ENCODE peak calls at places on chromosome 16, in five cellular contexts. U is heart left ventricle, E is prostate gland, T is sigmoid colon, I is Peyer's patch. G is an unnamed sample.

GRCh38 chr16:16059895-16060590 is 110.6 kb downstream of the ABCC1 start:
- DNase-seq in E (no peak), I (no peak), T (no peak), U (no peak), G (no peak)

GRCh38 chr16:22646948-22647556 is 136.4 kb downstream of the NPIPB5 start:
- DNase-seq in E (no peak), T (no peak), U (no peak), I (no peak), G (no peak)

GRCh38 chr16:11423315-11424117 is 78.3 kb downstream of the RMI2 start:
- DNase-seq in I (no peak), E (no peak), U (no peak), T (no peak), G (no peak)

GRCh38 chr16:86818701-86819522 is 240.6 kb downstream of the FOXL1 start:
- DNase-seq in T (no peak), U (no peak), E (no peak), I (no peak), G (no peak)

GRCh38 chr16:85569615-85570212 is 43.4 kb upstream of the GSE1 start:
- DNase-seq in I (peak; percentile 77), U (no peak), T (no peak), E (no peak), G (no peak)

GRCh38 chr16:68093816-68094613 is 8.8 kb downstream of the NFATC3 start:
- DNase-seq in U (no peak), I (no peak), E (no peak), T (no peak), G (no peak)

GRCh38 chr16:29675811-29676643 is 3.0 kb upstream of the QPRT start:
- DNase-seq in T (no peak), E (no peak), U (no peak), I (no peak), G (no peak)

GRCh38 chr16:4465977-4466779 is 8.2 kb downstream of the NMRAL1 start:
- DNase-seq in U (peak; percentile 80), T (no peak), I (peak; percentile 75), E (no peak), G (no peak)

GRCh38 chr16:17459903-17460521 is 10.7 kb downstream of the XYLT1 start:
- DNase-seq in I (peak; percentile 78), U (no peak), T (no peak), E (no peak), G (no peak)

GRCh38 chr16:20874088-20874581 is 26.0 kb downstream of the DCUN1D3 start:
- DNase-seq in U (no peak), E (no peak), T (no peak), I (no peak), G (no peak)

GRCh38 chr16:74724820-74725549 is 24.3 kb upstream of the MLKL start:
- DNase-seq in E (no peak), I (peak; percentile 43), T (no peak), U (no peak), G (peak; percentile 44)

GRCh38 chr16:10080031-10080772 is 102.0 kb downstream of the GRIN2A start:
- DNase-seq in E (peak; percentile 57), U (peak; percentile 66), T (peak; percentile 73), I (no peak), G (no peak)

GRCh38 chr16:23876256-23876896 is 40.6 kb downstream of the PRKCB start:
- DNase-seq in T (no peak), U (no peak), E (no peak), I (no peak), G (no peak)

GRCh38 chr16:14289692-14290340 is 218.7 kb downstream of the MRTFB start:
- DNase-seq in U (no peak), I (no peak), T (no peak), E (no peak), G (no peak)

GRCh38 chr16:56354016-56354415 is 71.3 kb downstream of the AMFR start:
- DNase-seq in I (no peak), E (no peak), T (peak; percentile 53), U (peak; percentile 54), G (no peak)

GRCh38 chr16:1724491-1724890 is 18.5 kb downstream of the MAPK8IP3 start:
- DNase-seq in U (no peak), I (no peak), E (no peak), T (peak; percentile 61), G (no peak)

GRCh38 chr16:24989417-24989978 is 25.7 kb downstream of the ARHGAP17 start:
- DNase-seq in T (no peak), U (no peak), I (no peak), E (no peak), G (no peak)

GRCh38 chr16:82882982-82883863 is 256.5 kb downstream of the CDH13 start:
- DNase-seq in E (no peak), T (no peak), U (no peak), I (peak; percentile 50), G (no peak)

GRCh38 chr16:77406680-77407079 is 28.2 kb downstream of the ADAMTS18 start:
- DNase-seq in U (no peak), I (no peak), E (no peak), T (no peak), G (no peak)

GRCh38 chr16:17817260-17817659 is 346.5 kb upstream of the XYLT1 start:
- DNase-seq in E (no peak), T (no peak), U (no peak), I (no peak), G (no peak)

GRCh38 chr16:11310997-11311561 is 29.9 kb upstream of the PRM1 start:
- DNase-seq in T (no peak), U (no peak), I (peak; percentile 82), E (no peak), G (no peak)

GRCh38 chr16:75229172-75230031 is 10.6 kb downstream of the CTRB1 start:
- DNase-seq in E (no peak), T (no peak), I (no peak), U (no peak), G (no peak)

GRCh38 chr16:70250748-70251650 is 741 bp downstream of the EXOSC6 start:
- DNase-seq in T (no peak), I (peak; percentile 60), E (peak; percentile 29), U (peak; percentile 68), G (no peak)

GRCh38 chr16:70254095-70254964 is 2.6 kb upstream of the EXOSC6 start:
- DNase-seq in U (no peak), T (no peak), E (no peak), I (no peak), G (no peak)

GRCh38 chr16:70251651-70252354 is at the start of gene EXOSC6:
- DNase-seq in E (peak; percentile 90), U (peak; percentile 96), T (peak; percentile 94), I (peak; percentile 96), G (peak; percentile 69)

GRCh38 chr16:70253291-70254094 is 1.8 kb upstream of the EXOSC6 start:
- DNase-seq in T (no peak), I (peak; percentile 66), U (no peak), E (no peak), G (no peak)

DNA sequence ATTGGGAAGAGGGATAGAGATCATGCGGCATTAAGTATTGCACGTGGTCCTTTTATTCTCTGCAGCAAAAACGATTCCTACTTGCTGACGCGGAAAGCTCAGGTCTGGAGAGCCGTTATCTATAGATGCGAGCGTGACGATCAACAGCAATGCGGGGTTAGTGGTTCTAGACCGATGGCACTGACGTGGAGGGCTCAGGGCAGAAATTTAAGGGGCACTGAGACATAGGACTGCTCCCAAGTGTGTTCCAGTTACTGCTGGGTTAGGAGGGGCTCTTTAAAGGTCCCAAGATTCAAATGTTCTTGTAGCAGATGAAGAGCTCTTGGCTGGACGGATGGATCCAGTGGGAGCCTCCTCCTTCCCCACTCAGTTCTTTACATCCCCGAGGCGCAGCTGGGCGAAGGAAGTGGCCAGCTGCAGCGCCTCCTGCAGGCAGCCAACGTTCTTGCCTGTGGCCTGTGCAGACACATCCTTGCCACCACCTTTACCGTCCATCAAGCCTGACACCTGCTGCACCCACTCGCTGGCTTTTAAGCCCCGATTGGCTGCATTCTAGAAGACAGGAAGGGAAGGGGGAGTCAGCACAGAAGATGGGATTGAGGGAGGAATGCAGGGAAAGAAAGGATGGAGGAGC is 732 bp upstream of the EXOSC6 start:
- DNase-seq in I (no peak), T (no peak), E (no peak), U (no peak), G (no peak)
- TF ChIP-seq CTCF in I (peak; percentile 4), T (no peak), E (no peak), U (no peak), G (peak; percentile 56)

DNA sequence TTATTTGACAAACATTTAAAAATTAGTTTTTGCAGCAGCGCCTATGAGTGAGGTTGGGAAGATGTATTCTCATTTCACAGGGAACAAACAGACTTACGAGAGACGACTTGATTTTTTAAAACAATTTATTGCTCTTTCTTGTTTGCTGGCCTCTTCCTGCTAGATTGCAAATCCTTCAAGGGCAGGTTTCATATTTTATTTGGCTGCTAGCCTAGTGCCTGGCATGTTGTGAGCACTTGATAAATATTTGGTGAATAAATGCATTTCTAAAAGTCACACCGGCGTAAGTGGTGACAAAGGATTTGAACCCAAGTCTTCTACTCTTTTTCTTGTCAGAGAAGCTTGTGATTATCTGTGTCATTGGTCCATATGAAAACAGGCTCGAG is 1.4 kb downstream of the WWP2 start:
- DNase-seq in I (no peak), T (no peak), E (peak; percentile 39), U (no peak), G (no peak)
- TF ChIP-seq CTCF in I (no peak), T (no peak), E (no peak), U (no peak), G (no peak)

DNA sequence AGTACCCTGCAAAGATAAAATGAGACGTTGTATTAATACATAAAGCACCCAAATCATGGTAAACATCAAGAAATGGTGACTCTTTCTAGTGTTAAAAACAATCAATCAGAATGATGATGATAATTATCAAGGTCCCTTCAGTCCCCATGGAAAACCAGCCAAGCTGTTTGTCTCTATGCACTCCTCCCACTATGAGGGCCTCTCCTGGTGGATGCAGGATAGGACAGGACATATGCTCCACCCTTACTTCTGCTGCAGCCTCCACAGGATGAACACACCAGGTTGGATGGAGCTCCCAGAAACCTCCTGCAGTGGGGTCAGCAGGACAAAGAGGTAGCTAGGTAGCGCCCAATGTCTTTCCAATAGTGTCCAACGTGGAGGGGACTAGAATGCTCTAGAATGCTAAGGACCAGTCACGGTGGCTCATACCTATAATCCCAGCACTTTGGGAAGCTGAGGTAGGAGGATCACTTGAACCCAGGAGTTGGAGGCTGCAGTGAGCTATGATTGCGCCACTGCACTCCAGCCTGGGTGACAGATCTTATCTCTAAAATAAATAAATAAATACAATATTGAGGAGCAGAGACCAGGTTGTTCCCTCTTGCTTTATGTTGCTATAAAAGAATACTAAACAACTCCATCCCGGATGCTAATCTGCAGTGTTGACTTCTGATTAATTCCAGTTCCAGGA is 9.9 kb upstream of the KDM8 start:
- DNase-seq in T (no peak), U (no peak), I (no peak), E (no peak), G (no peak)
- TF ChIP-seq CTCF in T (no peak), U (no peak), I (peak; percentile 20), E (no peak), G (peak; percentile 15)

DNA sequence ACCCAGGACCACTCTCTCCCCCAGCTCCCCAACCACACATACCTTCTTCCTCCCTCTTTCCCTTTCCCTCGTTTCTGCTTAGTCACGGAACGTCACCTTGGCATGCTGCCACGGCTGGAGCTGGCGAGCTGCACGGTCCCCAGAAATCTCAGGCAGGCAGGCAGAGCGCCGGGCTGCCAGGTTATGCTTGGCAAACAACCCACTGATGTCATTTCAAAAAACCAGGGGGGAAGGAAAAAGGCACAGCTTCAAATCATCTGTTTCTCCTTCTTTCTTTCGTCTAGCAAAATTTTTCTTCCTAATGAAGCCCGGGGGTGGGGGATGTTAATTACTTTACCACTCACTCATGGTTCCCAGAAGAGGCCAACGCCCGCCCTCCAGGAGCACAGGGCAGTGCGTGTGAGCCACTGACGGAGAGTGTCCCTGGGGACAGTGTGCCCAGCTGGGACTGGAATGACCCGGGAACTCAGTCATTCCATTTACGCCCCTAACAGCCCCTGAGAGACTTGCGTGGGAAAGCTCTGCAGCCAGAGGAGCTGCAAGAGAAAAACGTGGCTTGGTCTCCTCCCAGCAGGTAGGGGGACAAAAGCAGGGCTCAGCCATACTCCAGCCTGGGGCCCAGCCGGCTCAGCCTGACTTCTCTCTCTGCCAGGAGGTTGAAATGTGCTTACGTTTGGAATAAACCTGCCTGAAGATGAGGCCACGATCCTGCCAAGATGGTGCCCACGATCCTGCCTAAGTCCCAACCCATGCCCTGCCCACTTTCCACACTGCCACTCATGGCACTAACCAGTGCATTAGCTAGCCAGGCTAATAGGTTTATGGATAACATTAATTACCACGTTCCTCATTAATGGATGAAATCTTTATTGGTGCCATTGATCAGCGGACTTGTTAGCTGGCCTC is 198.9 kb downstream of the ZFHX3 start:
- DNase-seq in U (peak; percentile 92), I (peak; percentile 80), E (peak; percentile 86), T (peak; percentile 94), G (peak; percentile 65)
- TF ChIP-seq CTCF in U (no peak), I (no peak), E (no peak), T (no peak), G (no peak)